ENCODE peak calls at places on chromosomes 13 and 19, in four cellular contexts. N, G, X and J are unnamed samples.

GRCh38 chr19:18501832-18502231 is 20.0 kb downstream of the ELL start:
- DNase-seq in N (no peak), X (no peak), G (peak), J (no peak)

GRCh38 chr13:96780105-96780504 is 214.2 kb downstream of the OXGR1 start:
- DNase-seq in N (no peak), X (no peak), G (no peak), J (no peak)

GRCh38 chr19:47781590-47782318 is 3.3 kb downstream of the SELENOW start:
- DNase-seq in N (no peak), G (peak), X (no peak), J (no peak)

GRCh38 chr19:44943801-44944249 is 1.8 kb downstream of the APOC4 start:
- DNase-seq in N (no peak), G (peak), X (peak), J (no peak)

GRCh38 chr13:36275190-36276002 is 22.2 kb downstream of the CCDC169 start:
- DNase-seq in N (peak), G (no peak), X (no peak), J (peak)

GRCh38 chr13:98937911-98938381 is 39.9 kb downstream of the DOCK9 start:
- DNase-seq in X (no peak), N (no peak), G (no peak), J (peak)

GRCh38 chr13:42808572-42808971 is 27.2 kb downstream of the FAM216B start:
- DNase-seq in N (no peak), G (no peak), X (no peak), J (no peak)

GRCh38 chr13:33793726-33794125 is 24.2 kb upstream of the RFC3 start:
- DNase-seq in X (no peak), N (no peak), G (no peak), J (no peak)

GRCh38 chr19:3546119-3546518 is 7.1 kb downstream of the TEKTIP1 start:
- DNase-seq in X (no peak), G (no peak), N (no peak), J (no peak)

GRCh38 chr19:9936151-9937000 is at the start of gene OLFM2:
- DNase-seq in G (peak), X (no peak), N (peak), J (peak)

GRCh38 chr19:16896913-16897571 is 8.2 kb downstream of the F2RL3 start:
- DNase-seq in G (peak), X (peak), N (peak), J (peak)

GRCh38 chr13:28138756-28139470 is 568 bp downstream of the PAN3 start:
- DNase-seq in N (peak), X (peak), G (peak), J (peak)
- TF ChIP-seq CTCF in N (no peak), X (no peak), G (no peak), J (no peak)

DNA sequence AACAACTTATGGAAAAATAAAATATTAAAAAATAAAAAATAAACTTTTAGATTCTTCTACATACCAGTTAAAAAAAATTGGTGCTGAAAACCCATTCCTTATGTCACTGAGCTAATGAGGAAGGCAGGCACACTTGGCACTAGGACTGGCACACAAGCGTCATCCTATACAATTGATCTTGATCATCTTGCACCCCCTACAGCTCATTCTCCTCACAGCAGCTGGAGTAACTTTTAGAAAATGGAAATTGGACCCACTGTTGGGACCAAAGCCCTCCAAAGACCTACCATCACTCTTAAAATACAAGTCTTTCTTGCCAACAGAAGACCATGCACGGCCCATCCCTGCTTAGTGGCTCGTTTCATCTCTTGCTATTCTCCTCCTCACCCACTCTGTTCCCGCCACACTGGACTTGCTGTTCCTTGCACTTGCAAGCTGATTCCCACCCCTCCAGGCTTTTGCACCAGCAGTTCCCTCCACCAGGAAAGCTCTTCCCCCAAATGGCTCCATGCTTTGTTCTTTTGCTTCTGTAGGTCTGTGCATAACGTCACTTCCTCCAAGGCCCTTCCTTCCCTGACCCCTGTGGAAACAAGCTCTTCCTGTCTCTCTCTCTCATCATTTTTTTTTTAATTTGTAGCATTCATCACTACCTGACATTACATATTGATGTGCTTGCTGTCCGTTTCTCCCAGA is 11.6 kb downstream of the CTU1 start:
- DNase-seq in X (no peak), G (no peak), N (peak), J (no peak)
- TF ChIP-seq CTCF in X (no peak), G (no peak), N (no peak), J (peak)

GRCh38 chr13:49821216-49821820 is 28.8 kb upstream of the KPNA3 start:
- DNase-seq in X (no peak), N (no peak), G (no peak), J (no peak)
- TF ChIP-seq CTCF in X (no peak), N (no peak), G (no peak), J (no peak)

GRCh38 chr19:43814663-43815352 is 12.3 kb upstream of the ZNF283 start:
- DNase-seq in X (no peak), N (no peak), G (no peak), J (no peak)
- TF ChIP-seq CTCF in X (no peak), N (no peak), G (no peak), J (no peak)

GRCh38 chr19:57068921-57069697 is 50.7 kb upstream of the USP29 start:
- DNase-seq in G (no peak), N (peak), X (no peak), J (no peak)
- TF ChIP-seq CTCF in G (no peak), N (no peak), X (no peak), J (no peak)

GRCh38 chr19:49573009-49573408 is 7.3 kb downstream of the NOSIP start:
- DNase-seq in X (no peak), G (peak), N (no peak), J (no peak)

GRCh38 chr19:49570138-49570856 is 10.1 kb downstream of the NOSIP start:
- DNase-seq in N (peak), X (no peak), G (no peak), J (peak)

GRCh38 chr19:49574206-49574755 is 6.1 kb downstream of the NOSIP start:
- DNase-seq in N (no peak), G (no peak), X (no peak), J (no peak)

GRCh38 chr19:49573451-49573850 is 6.9 kb downstream of the NOSIP start:
- DNase-seq in N (no peak), G (no peak), X (no peak), J (no peak)

GRCh38 chr19:49570997-49571676 is 9.2 kb downstream of the NOSIP start:
- DNase-seq in G (no peak), X (no peak), N (peak), J (no peak)
- TF ChIP-seq CTCF in G (peak), X (no peak), N (no peak), J (no peak)